ENCODE peak calls at places on chromosome 9, in eight cellular contexts. Z is activated B cell treated with CpG ODN at 0.5 μM for 24 hours, T is PC-3, K is endothelial cell, B is GM06990, N is tibial artery, X is mucosa of descending colon, V is AG04450. Q is an unnamed sample.

GRCh38 chr9:20941177-20941690 is 90.2 kb downstream of the HACD4 start:
- DNase-seq in Z (no peak), T (peak; percentile 79), K (peak; percentile 57), B (no peak), N (no peak), X (peak; percentile 46), V (peak; percentile 36), Q (peak; percentile 41)

GRCh38 chr9:110440161-110440560 is 102.5 kb upstream of the TXNDC8 start:
- DNase-seq in Z (no peak), T (peak; percentile 13), K (no peak), B (no peak), N (no peak), X (no peak), V (peak; percentile 84), Q (no peak)

GRCh38 chr9:110638381-110638954 is 30.1 kb upstream of the MUSK start:
- DNase-seq in Z (no peak), T (peak; percentile 64), K (no peak), B (no peak), N (no peak), X (no peak), V (no peak), Q (no peak)

GRCh38 chr9:91159664-91160121 is 202.0 kb downstream of the AUH start:
- DNase-seq in Z (no peak), T (no peak), K (no peak), B (no peak), N (peak; percentile 76), X (peak; percentile 73), V (no peak), Q (no peak)

GRCh38 chr9:114504341-114505186 is 709 bp downstream of the WHRN start:
- DNase-seq in Z (peak; percentile 56), T (peak; percentile 58), K (peak; percentile 72), B (no peak), N (no peak), X (peak; percentile 70), V (no peak), Q (peak; percentile 73)

GRCh38 chr9:112334319-112334828 is 955 bp upstream of the PTBP3 start:
- DNase-seq in Z (no peak), T (peak; percentile 32), K (no peak), B (peak; percentile 38), N (no peak), X (no peak), V (no peak), Q (no peak)

GRCh38 chr9:5586391-5586802 is 42.5 kb upstream of the RIC1 start:
- DNase-seq in Z (no peak), T (no peak), K (no peak), B (peak; percentile 57), N (no peak), X (no peak), V (peak; percentile 37), Q (no peak)

GRCh38 chr9:91495450-91495849 is 71.8 kb upstream of the NFIL3 start:
- DNase-seq in Z (no peak), T (peak; percentile 64), K (no peak), B (no peak), N (no peak), X (no peak), V (peak; percentile 90), Q (no peak)

GRCh38 chr9:103242025-103242424 is 246.9 kb downstream of the CYLC2 start:
- DNase-seq in Z (no peak), T (peak; percentile 1), K (no peak), B (no peak), N (no peak), X (no peak), V (no peak), Q (no peak)

GRCh38 chr9:70682337-70682736 is 267.9 kb upstream of the KLF9 start:
- DNase-seq in Z (no peak), T (no peak), K (no peak), B (no peak), N (no peak), X (no peak), V (no peak), Q (no peak)

GRCh38 chr9:89744730-89745129 is 139.9 kb downstream of the GADD45G start:
- DNase-seq in Z (no peak), T (peak; percentile 23), K (no peak), B (no peak), N (no peak), X (no peak), V (no peak), Q (no peak)

GRCh38 chr9:9942764-9943424 is 669.9 kb downstream of the PTPRD start:
- DNase-seq in Z (peak; percentile 28), T (peak; percentile 65), K (peak; percentile 81), B (peak; percentile 0), N (peak; percentile 67), X (no peak), V (peak; percentile 8), Q (peak; percentile 85)

GRCh38 chr9:6616976-6617375 is 28.6 kb downstream of the GLDC start:
- DNase-seq in Z (no peak), T (no peak), K (no peak), B (no peak), N (no peak), X (no peak), V (no peak), Q (no peak)

GRCh38 chr9:86944974-86945867 is 2.1 kb downstream of the GAS1 start:
- DNase-seq in Z (no peak), T (no peak), K (peak; percentile 57), B (no peak), N (no peak), X (no peak), V (no peak), Q (no peak)

GRCh38 chr9:78354324-78354973 is 57.5 kb downstream of the PSAT1 start:
- DNase-seq in Z (no peak), T (peak; percentile 18), K (no peak), B (no peak), N (no peak), X (no peak), V (no peak), Q (no peak)

GRCh38 chr9:38112010-38112409 is 43.0 kb upstream of the SHB start:
- DNase-seq in Z (no peak), T (no peak), K (no peak), B (no peak), N (no peak), X (no peak), V (no peak), Q (no peak)

GRCh38 chr9:129671519-129671918 is 6.1 kb downstream of the PRRX2 start:
- DNase-seq in Z (no peak), T (no peak), K (no peak), B (no peak), N (no peak), X (no peak), V (no peak), Q (no peak)

GRCh38 chr9:32524558-32525461 is 1.2 kb downstream of the RIGI start:
- DNase-seq in Z (no peak), T (peak; percentile 30), K (no peak), B (peak; percentile 37), N (no peak), X (no peak), V (no peak), Q (no peak)

DNA sequence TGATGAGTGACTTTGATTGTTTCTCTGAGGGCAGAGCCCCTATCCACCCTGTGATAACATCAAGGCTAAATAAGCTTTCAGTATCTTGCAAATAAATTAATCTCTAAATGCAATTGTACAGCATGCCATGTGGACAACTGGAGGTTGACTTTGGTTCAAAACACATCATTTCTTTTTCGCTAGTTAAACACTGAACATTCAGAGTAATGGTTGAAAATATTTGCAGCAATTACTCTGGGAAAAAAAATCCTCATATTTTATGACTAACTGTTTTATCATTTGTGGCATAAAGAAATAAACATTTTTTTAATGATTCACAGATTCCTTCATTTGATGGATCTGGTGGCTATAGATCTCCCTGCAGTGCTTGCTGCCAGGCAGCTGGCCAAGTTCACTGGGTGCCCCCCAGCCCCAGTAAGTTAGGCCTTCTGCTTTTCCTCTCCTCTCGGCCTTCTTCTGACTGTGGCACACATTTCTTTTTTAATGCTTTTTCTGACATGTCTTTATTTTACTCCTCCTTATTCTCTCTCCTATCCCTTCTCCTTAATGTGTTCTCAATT is 69.5 kb downstream of the ADAMTSL1 start:
- DNase-seq in Z (no peak), T (peak; percentile 81), K (no peak), B (no peak), N (no peak), X (no peak), V (peak; percentile 18), Q (no peak)
- TF ChIP-seq CTCF in Z (no peak), T (no peak), K (no peak), B (no peak), N (no peak), X (no peak), V (no peak), Q (no peak)

GRCh38 chr9:136138566-136138965 is 19.9 kb upstream of the TMEM250 start:
- DNase-seq in Z (no peak), T (peak; percentile 58), K (peak; percentile 54), B (no peak), N (no peak), X (no peak), V (no peak), Q (peak; percentile 63)
- TF ChIP-seq CTCF in Z (no peak), T (peak; percentile 61), K (peak; percentile 57), B (peak; percentile 57), N (no peak), X (no peak), V (peak; percentile 23), Q (peak; percentile 60)

GRCh38 chr9:109414125-109414785 is 83.9 kb downstream of the PTPN3 start:
- DNase-seq in Z (no peak), T (no peak), K (no peak), B (no peak), N (no peak), X (no peak), V (no peak), Q (no peak)
- TF ChIP-seq CTCF in Z (no peak), T (no peak), K (no peak), B (peak; percentile 6), N (no peak), X (no peak), V (no peak), Q (no peak)

GRCh38 chr9:133875131-133875530 is 117.0 kb downstream of the VAV2 start:
- DNase-seq in Z (no peak), T (no peak), K (no peak), B (no peak), N (no peak), X (no peak), V (no peak), Q (no peak)

GRCh38 chr9:133874659-133875058 is 117.5 kb downstream of the VAV2 start:
- DNase-seq in Z (no peak), T (no peak), K (no peak), B (no peak), N (no peak), X (no peak), V (no peak), Q (no peak)

GRCh38 chr9:133876836-133877235 is 115.3 kb downstream of the VAV2 start:
- DNase-seq in Z (no peak), T (no peak), K (no peak), B (no peak), N (no peak), X (no peak), V (no peak), Q (no peak)

GRCh38 chr9:133877327-133877726 is 114.8 kb downstream of the VAV2 start:
- DNase-seq in Z (no peak), T (no peak), K (no peak), B (no peak), N (no peak), X (no peak), V (no peak), Q (no peak)

DNA sequence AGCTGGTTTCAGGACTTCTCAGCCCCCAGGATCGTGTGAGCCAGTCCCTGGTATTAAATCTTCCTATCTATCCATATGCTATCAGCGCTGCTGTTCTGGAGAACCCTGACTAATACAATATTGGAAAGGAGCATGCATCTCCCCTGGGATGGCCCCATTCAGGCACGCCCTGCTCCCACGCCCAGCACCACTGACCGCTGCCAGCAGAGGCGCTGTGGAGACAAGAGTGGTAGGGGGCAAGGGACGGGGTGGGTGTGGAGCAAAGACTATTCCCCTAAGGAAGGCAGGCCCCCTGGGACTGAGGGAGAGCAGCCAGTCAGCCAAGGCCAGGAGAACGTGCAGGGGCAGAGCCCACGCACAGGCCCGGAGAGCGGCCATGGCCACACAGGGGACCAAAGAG is 116.0 kb downstream of the VAV2 start:
- DNase-seq in Z (no peak), T (no peak), K (peak; percentile 67), B (no peak), N (no peak), X (no peak), V (no peak), Q (peak; percentile 81)
- TF ChIP-seq CTCF in Z (no peak), T (peak; percentile 28), K (peak; percentile 61), B (peak; percentile 29), N (no peak), X (no peak), V (peak; percentile 20), Q (peak; percentile 73)